ENCODE peak calls at places on chromosomes 16 and 17, in four cellular contexts. N, V, S and P are unnamed samples. For H3K4me1, the result is how much of the 10 kb centered on the place peaks cover.

GRCh38 chr17:16886655-16887322 is 85.1 kb downstream of the TNFRSF13B start:
- DNase-seq in N (no peak), V (no peak), S (no peak), P (no peak)

GRCh38 chr17:5282639-5283217 is 644 bp downstream of the RABEP1 start:
- DNase-seq in N (peak), V (no peak), S (peak), P (no peak)

GRCh38 chr16:16045311-16045710 is 95.9 kb downstream of the ABCC1 start:
- DNase-seq in N (no peak), V (no peak), S (no peak), P (no peak)

GRCh38 chr16:75378616-75379015 is 54.7 kb downstream of the CFDP1 start:
- DNase-seq in N (no peak), V (no peak), S (no peak), P (no peak)

GRCh38 chr17:48724241-48725004 is 1.4 kb downstream of the PRAC2 start:
- DNase-seq in N (peak), V (no peak), S (peak), P (peak)

GRCh38 chr16:70480127-70481105 is 26.0 kb downstream of the FCSK start:
- DNase-seq in N (peak), V (no peak), S (no peak), P (no peak)

GRCh38 chr16:77794586-77794985 is 6.2 kb downstream of the VAT1L start:
- DNase-seq in N (no peak), V (no peak), S (no peak), P (no peak)

GRCh38 chr16:56451753-56452689 is 667 bp downstream of the OGFOD1 start:
- DNase-seq in N (no peak), V (no peak), S (no peak), P (no peak)

GRCh38 chr16:65176603-65177002 is 54.7 kb upstream of the CDH11 start:
- DNase-seq in N (no peak), V (no peak), S (peak), P (no peak)

GRCh38 chr16:1613240-1613639 is 1.1 kb downstream of the CRAMP1 start:
- DNase-seq in N (no peak), V (no peak), S (no peak), P (no peak)

GRCh38 chr16:50557046-50557445 is 8.8 kb downstream of the NKD1 start:
- DNase-seq in N (no peak), V (no peak), S (no peak), P (no peak)

GRCh38 chr17:17540935-17541639 is 44.9 kb upstream of the RASD1 start:
- DNase-seq in N (peak), V (no peak), S (no peak), P (no peak)

GRCh38 chr17:50828508-50829170 is 6.7 kb upstream of the WFIKKN2 start:
- DNase-seq in N (no peak), V (no peak), S (no peak), P (no peak)

GRCh38 chr17:28811594-28812135 is 30.9 kb downstream of the FAM222B start:
- DNase-seq in N (no peak), V (no peak), S (no peak), P (no peak)

GRCh38 chr16:3023415-3023668 is 400 bp downstream of the HCFC1R1 start:
- DNase-seq in N (peak), V (no peak), S (peak), P (no peak)

GRCh38 chr16:3025032-3026002 is 1.5 kb downstream of the THOC6 start:
- DNase-seq in N (no peak), V (no peak), S (no peak), P (peak)

GRCh38 chr16:3022697-3023414 is 886 bp downstream of the HCFC1R1 start:
- DNase-seq in N (peak), V (no peak), S (peak), P (no peak)

GRCh38 chr16:3022208-3022696 is 1.5 kb downstream of the HCFC1R1 start:
- DNase-seq in N (peak), V (no peak), S (peak), P (peak)

GRCh38 chr16:3023669-3024478 is at the start of the genes HCFC1R1 and THOC6:
- DNase-seq in N (peak), V (peak), S (peak), P (peak)
- H3K4me1 ChIP-seq in N (half or more), V (under half), S (under half), P (under half)

GRCh38 chr16:28534542-28535373 is 4.0 kb downstream of the NUPR1 start:
- DNase-seq in N (no peak), V (no peak), S (no peak), P (no peak)

GRCh38 chr16:28532940-28533647 is 5.7 kb downstream of the NUPR1 start:
- DNase-seq in N (no peak), V (no peak), S (no peak), P (no peak)

GRCh38 chr16:28528463-28528867 is 10.3 kb downstream of the NUPR1 start:
- DNase-seq in N (no peak), V (no peak), S (no peak), P (no peak)

GRCh38 chr16:28529124-28529523 is 9.7 kb downstream of the NUPR1 start:
- DNase-seq in N (no peak), V (no peak), S (no peak), P (no peak)

GRCh38 chr16:28531777-28532744 is 6.7 kb downstream of the NUPR1 start:
- DNase-seq in N (peak), V (no peak), S (peak), P (peak)
- TF ChIP-seq POLR2A in N (no peak), V (no peak), S (peak), P (no peak)

GRCh38 chr17:64173646-64174045 is 43.7 kb upstream of the ERN1 start:
- DNase-seq in N (no peak), V (no peak), S (no peak), P (no peak)
- H3K4me1 ChIP-seq in N (half or more), V (under half), S (under half), P (under half)

GRCh38 chr17:43211480-43212402 is at the start of gene TMEM106A:
- DNase-seq in N (peak), V (peak), S (peak), P (peak)
- TF ChIP-seq POLR2A in N (no peak), V (no peak), S (peak), P (peak)

GRCh38 chr16:14510939-14511797 is 118.9 kb downstream of the PARN start:
- DNase-seq in N (no peak), V (no peak), S (no peak), P (no peak)

GRCh38 chr16:14510581-14510938 is 119.5 kb downstream of the PARN start:
- DNase-seq in N (no peak), V (no peak), S (no peak), P (no peak)

GRCh38 chr16:14513389-14514107 is 116.5 kb downstream of the PARN start:
- DNase-seq in N (no peak), V (no peak), S (no peak), P (no peak)

GRCh38 chr16:14511798-14512131 is 118.3 kb downstream of the PARN start:
- DNase-seq in N (no peak), V (no peak), S (no peak), P (no peak)

GRCh38 chr16:14514967-14515366 is 115.1 kb downstream of the PARN start:
- DNase-seq in N (no peak), V (no peak), S (no peak), P (no peak)
- H3K4me1 ChIP-seq in N (under half), V (under half), S (under half), P (under half)